ENCODE peak calls at places on chromosomes 5 and 9, in six cellular contexts. F, S, D, L, Y and N are unnamed samples.
A peak's percentile ranks its signal among the peaks of the same experiment; 100 is the strongest.

GRCh38 chr9:121771851-121772599 is 120.6 kb downstream of the DAB2IP start:
- DNase-seq in L (no peak), S (no peak), Y (peak; percentile 56), F (no peak), D (no peak), N (no peak)

GRCh38 chr9:107039546-107039945 is 176.6 kb downstream of the ZNF462 start:
- DNase-seq in S (no peak), F (no peak), D (no peak), Y (no peak), L (no peak), N (no peak)

GRCh38 chr9:136739509-136739908 is 3.2 kb downstream of the LCN10 start:
- DNase-seq in L (no peak), S (no peak), Y (no peak), D (no peak), F (no peak), N (no peak)

GRCh38 chr5:40681351-40682311 is 1.9 kb downstream of the PTGER4 start:
- DNase-seq in F (no peak), L (peak; percentile 78), Y (peak; percentile 80), S (peak; percentile 33), D (no peak), N (no peak)

GRCh38 chr9:18393340-18394130 is 80.4 kb upstream of the ADAMTSL1 start:
- DNase-seq in Y (peak; percentile 61), F (no peak), D (no peak), L (no peak), S (peak; percentile 82), N (no peak)

GRCh38 chr9:114588671-114589526 is 1.3 kb downstream of the ATP6V1G1 start:
- DNase-seq in S (peak; percentile 57), D (no peak), L (no peak), F (no peak), Y (no peak), N (no peak)

GRCh38 chr5:124747770-124748686 is 1.6 kb upstream of the ZNF608 start:
- DNase-seq in Y (no peak), D (no peak), S (peak; percentile 21), F (no peak), L (no peak), N (no peak)

GRCh38 chr9:128077847-128078503 is 9.9 kb downstream of the SLC25A25 start:
- DNase-seq in Y (no peak), F (no peak), L (no peak), S (no peak), D (no peak), N (no peak)

GRCh38 chr5:82918311-82919031 is 158.7 kb downstream of the TMEM167A start:
- DNase-seq in S (no peak), Y (no peak), L (no peak), D (no peak), F (no peak), N (no peak)

GRCh38 chr5:128537306-128537998 is 593 bp downstream of the FBN2 start:
- DNase-seq in F (no peak), S (peak; percentile 49), Y (peak; percentile 71), L (no peak), D (no peak), N (no peak)

GRCh38 chr5:88889165-88890069 is 6.4 kb upstream of the MEF2C start:
- DNase-seq in F (no peak), L (peak; percentile 30), D (no peak), S (no peak), Y (peak; percentile 85), N (no peak)

GRCh38 chr5:91146221-91146620 is 236.9 kb downstream of the ARRDC3 start:
- DNase-seq in L (no peak), Y (no peak), S (no peak), D (no peak), F (no peak), N (no peak)

GRCh38 chr5:135216072-135216812 is 182.2 kb upstream of the PITX1 start:
- DNase-seq in D (no peak), F (no peak), L (no peak), Y (no peak), S (no peak), N (no peak)

GRCh38 chr5:135600141-135600570 is 21.4 kb upstream of the CXCL14 start:
- DNase-seq in Y (no peak), D (no peak), F (no peak), L (no peak), S (no peak), N (no peak)

GRCh38 chr9:88829276-88829675 is 162.0 kb upstream of the S1PR3 start:
- DNase-seq in D (no peak), S (no peak), Y (no peak), L (no peak), F (no peak), N (no peak)

GRCh38 chr5:107541400-107541799 is 129.3 kb downstream of the EFNA5 start:
- DNase-seq in F (no peak), Y (no peak), L (no peak), S (no peak), D (no peak), N (no peak)

GRCh38 chr5:154995679-154996078 is 17.9 kb upstream of the KIF4B start:
- DNase-seq in L (no peak), D (no peak), F (no peak), Y (no peak), S (no peak), N (no peak)

GRCh38 chr9:89115426-89115825 is 63.2 kb downstream of the SHC3 start:
- DNase-seq in Y (no peak), S (no peak), D (no peak), L (no peak), F (no peak), N (no peak)

GRCh38 chr5:136016945-136017530 is 11.8 kb upstream of the TGFBI start:
- DNase-seq in Y (no peak), L (no peak), S (peak; percentile 85), D (no peak), F (no peak), N (no peak)

GRCh38 chr5:10455273-10455670 is 13.6 kb downstream of the ROPN1L start:
- DNase-seq in F (no peak), Y (no peak), D (no peak), S (no peak), L (no peak), N (no peak)

GRCh38 chr5:162248107-162248713 is 180.6 kb downstream of the GABRG2 start:
- DNase-seq in S (peak; percentile 5), F (no peak), Y (no peak), D (no peak), L (no peak), N (no peak)

GRCh38 chr5:87074934-87075541 is 192.6 kb upstream of the RASA1 start:
- DNase-seq in S (no peak), L (no peak), D (no peak), F (no peak), Y (no peak), N (no peak)

GRCh38 chr5:93723005-93723404 is 18.4 kb downstream of the POU5F2 start:
- DNase-seq in Y (no peak), L (no peak), S (no peak), F (no peak), D (no peak), N (no peak)

GRCh38 chr9:79014929-79015699 is 556.7 kb upstream of the TLE4 start:
- DNase-seq in L (no peak), F (no peak), D (no peak), Y (no peak), S (peak; percentile 36), N (no peak)

GRCh38 chr5:1765141-1765879 is 34.3 kb downstream of the MRPL36 start:
- DNase-seq in F (no peak), L (no peak), Y (peak; percentile 30), S (no peak), D (no peak), N (no peak)